ENCODE peak calls at places on chromosomes 12 and 14, in seven cellular contexts. P is GM23338; B is T-helper 1 cell; T is LHCN-M2; R is pancreas; I is stimulated activated CD4-positive, alpha-beta T cell treated with anti-CD3 and anti-CD28 coated beads, Interleukin-1b, Interleukin-23, amount 100 ng/mL, for 1 hour; Y is activated T-cell treated with anti-CD3 and anti-CD28 coated beads, Interleukin-2, amount 50 U/mL, for 4 hours. N is an unnamed sample.

GRCh38 chr12:132336451-132337413 is 7.3 kb upstream of the GALNT9 start:
- DNase-seq in P (no peak), Y (no peak), T (no peak), R (no peak), I (no peak), B (no peak), N (no peak)

GRCh38 chr12:57765698-57766463 is 997 bp downstream of the CYP27B1 start:
- DNase-seq in B (no peak), I (no peak), P (peak), T (no peak), R (peak), Y (no peak), N (peak)

GRCh38 chr14:100176811-100177327 is 17.4 kb upstream of the DEGS2 start:
- DNase-seq in Y (no peak), R (no peak), I (no peak), B (no peak), T (no peak), P (no peak), N (no peak)

GRCh38 chr12:124361074-124361965 is 66.4 kb downstream of the RFLNA start:
- DNase-seq in P (no peak), Y (no peak), B (no peak), R (no peak), I (no peak), T (no peak), N (no peak)

GRCh38 chr12:70467908-70468733 is 102.0 kb downstream of the KCNMB4 start:
- DNase-seq in Y (no peak), R (no peak), B (no peak), I (no peak), T (no peak), P (peak), N (no peak)

GRCh38 chr12:45674583-45674982 is 54.9 kb upstream of the ARID2 start:
- DNase-seq in R (no peak), P (no peak), I (no peak), Y (no peak), T (peak), B (no peak), N (no peak)

GRCh38 chr14:90720832-90721231 is 95.4 kb downstream of the TTC7B start:
- DNase-seq in R (no peak), Y (no peak), P (no peak), B (no peak), I (no peak), T (peak), N (no peak)

GRCh38 chr14:94673781-94674231 is 61.6 kb downstream of the SERPINA3 start:
- DNase-seq in R (no peak), Y (no peak), I (no peak), T (no peak), P (no peak), B (no peak), N (no peak)

GRCh38 chr12:76337583-76337982 is 10.6 kb downstream of the BBS10 start:
- DNase-seq in I (no peak), R (no peak), P (no peak), Y (no peak), B (no peak), T (peak), N (no peak)

GRCh38 chr12:42450248-42450647 is 124.3 kb downstream of the PPHLN1 start:
- DNase-seq in Y (no peak), I (no peak), B (no peak), T (peak), R (no peak), P (no peak), N (no peak)

GRCh38 chr14:80491131-80491530 is 279.8 kb upstream of the DIO2 start:
- DNase-seq in T (peak), B (peak), I (no peak), P (peak), R (no peak), Y (no peak), N (no peak)

GRCh38 chr12:25550186-25550585 is 2.9 kb downstream of the LMNTD1 start:
- DNase-seq in R (no peak), T (peak), P (no peak), I (no peak), Y (no peak), B (no peak), N (no peak)

GRCh38 chr14:66085662-66086061 is 400.5 kb upstream of the CCDC196 start:
- DNase-seq in P (no peak), R (no peak), Y (no peak), I (no peak), T (no peak), B (no peak), N (no peak)

GRCh38 chr12:17810399-17810798 is 279.6 kb downstream of the RERGL start:
- DNase-seq in P (no peak), I (no peak), B (no peak), R (no peak), T (no peak), Y (no peak), N (no peak)

GRCh38 chr14:96915478-96915877 is 118.3 kb downstream of the VRK1 start:
- DNase-seq in T (no peak), I (no peak), Y (no peak), R (no peak), P (no peak), B (no peak), N (no peak)

GRCh38 chr12:95473440-95473946 is 459 bp upstream of the METAP2 start:
- DNase-seq in P (peak), B (peak), I (no peak), Y (peak), R (peak), T (peak), N (peak)

GRCh38 chr14:24325131-24325530 is 9.7 kb downstream of the ADCY4 start:
- DNase-seq in R (no peak), Y (no peak), T (no peak), P (no peak), B (no peak), I (no peak), N (no peak)

GRCh38 chr12:97024393-97024792 is 117.3 kb downstream of the NEDD1 start:
- DNase-seq in R (no peak), B (no peak), P (no peak), I (no peak), T (no peak), Y (no peak), N (no peak)

GRCh38 chr14:33959692-33960151 is 8.8 kb upstream of the EGLN3 start:
- DNase-seq in B (no peak), P (peak), I (no peak), T (no peak), Y (no peak), R (no peak), N (no peak)

GRCh38 chr14:51533160-51533559 is 118.5 kb upstream of the FRMD6 start:
- DNase-seq in I (no peak), Y (no peak), P (no peak), R (no peak), T (peak), B (no peak), N (no peak)

GRCh38 chr14:76314521-76314951 is 61.4 kb upstream of the ESRRB start:
- DNase-seq in I (no peak), T (no peak), P (peak), B (no peak), R (no peak), Y (no peak), N (no peak)

GRCh38 chr12:7130791-7131501 is 775 bp downstream of the CLSTN3 start:
- DNase-seq in Y (peak), T (peak), P (peak), B (peak), I (no peak), R (peak), N (peak)